ENCODE peak calls at places on chromosomes 16 and 17, in five cellular contexts. X is GDM1, Y is lung, J is memory B cell, T is neural progenitor cell. D is an unnamed sample.

GRCh38 chr16:58198022-58198683 is at the start of gene CSNK2A2:
- DNase-seq in J (peak; percentile 56), Y (peak; percentile 72), X (peak; percentile 37), T (peak; percentile 83), D (peak; percentile 31)

GRCh38 chr17:75010683-75011406 is 1.6 kb upstream of the MRPL58 start:
- DNase-seq in Y (no peak), T (no peak), X (no peak), J (no peak), D (peak; percentile 30)

GRCh38 chr17:7704601-7705268 is at the start of gene EFNB3:
- DNase-seq in T (peak; percentile 92), Y (no peak), J (no peak), X (no peak), D (peak; percentile 32)

GRCh38 chr16:84446596-84447392 is 57.7 kb downstream of the MEAK7 start:
- DNase-seq in Y (no peak), X (no peak), J (no peak), T (no peak), D (no peak)

GRCh38 chr16:4693956-4694663 is 748 bp downstream of the NUDT16L1 start:
- DNase-seq in T (peak; percentile 37), J (peak; percentile 32), Y (no peak), X (no peak), D (peak; percentile 37)

GRCh38 chr16:70724146-70725023 is 38.5 kb upstream of the MTSS2 start:
- DNase-seq in J (no peak), X (no peak), Y (no peak), T (no peak), D (no peak)

GRCh38 chr16:81165411-81166097 is 69.4 kb upstream of the GCSH start:
- DNase-seq in J (no peak), T (no peak), Y (no peak), X (no peak), D (no peak)

GRCh38 chr17:57861000-57861736 is 11.3 kb upstream of the MRPS23 start:
- DNase-seq in T (peak; percentile 41), Y (peak; percentile 72), J (no peak), X (peak; percentile 80), D (no peak)

GRCh38 chr17:12545877-12546513 is 119.7 kb upstream of the MYOCD start:
- DNase-seq in X (peak; percentile 15), T (peak; percentile 68), Y (no peak), J (peak; percentile 18), D (peak; percentile 26)

GRCh38 chr17:68491381-68491849 is 20.8 kb upstream of the PRKAR1A start:
- DNase-seq in Y (peak; percentile 73), X (peak; percentile 64), J (no peak), T (no peak), D (no peak)

GRCh38 chr17:48333034-48333491 is 97.0 kb downstream of the SKAP1 start:
- DNase-seq in J (no peak), X (no peak), T (no peak), Y (no peak), D (no peak)

GRCh38 chr16:57082664-57083063 is 9.7 kb upstream of the CPNE2 start:
- DNase-seq in T (no peak), Y (no peak), J (no peak), X (no peak), D (no peak)

GRCh38 chr17:11996722-11997146 is 541 bp downstream of the ZNF18 start:
- DNase-seq in Y (no peak), T (no peak), J (no peak), X (peak; percentile 47), D (peak; percentile 34)

GRCh38 chr17:64992325-64992802 is 64.2 kb downstream of the GNA13 start:
- DNase-seq in J (no peak), Y (no peak), T (no peak), X (no peak), D (peak; percentile 64)

GRCh38 chr17:17206149-17206912 is at the start of gene PLD6:
- DNase-seq in Y (peak; percentile 86), X (peak; percentile 64), J (peak; percentile 96), T (no peak), D (peak; percentile 23)

GRCh38 chr16:75479421-75479990 is 15.0 kb upstream of the TMEM170A start:
- DNase-seq in Y (no peak), T (no peak), X (no peak), J (no peak), D (no peak)

GRCh38 chr17:9465216-9465921 is 110.3 kb downstream of the STX8 start:
- DNase-seq in Y (no peak), J (no peak), T (no peak), X (no peak), D (peak; percentile 82)

GRCh38 chr17:14321476-14321949 is 20.6 kb downstream of the HS3ST3B1 start:
- DNase-seq in Y (no peak), T (no peak), X (no peak), J (no peak), D (peak; percentile 66)

GRCh38 chr16:69319826-69320730 is 8.9 kb downstream of the VPS4A start:
- DNase-seq in X (no peak), J (no peak), T (no peak), Y (no peak), D (no peak)

GRCh38 chr16:72990003-72990521 is 57.9 kb downstream of the ZFHX3 start:
- DNase-seq in X (no peak), Y (peak; percentile 58), T (peak; percentile 45), J (no peak), D (peak; percentile 72)

GRCh38 chr17:72602517-72603345 is 481.9 kb downstream of the SOX9 start:
- DNase-seq in T (peak; percentile 78), J (no peak), X (no peak), Y (no peak), D (peak; percentile 93)

GRCh38 chr16:1089822-1090619 is 6.0 kb downstream of the C1QTNF8 start:
- DNase-seq in J (no peak), X (no peak), Y (no peak), T (no peak), D (no peak)

GRCh38 chr16:12319464-12320030 is 343.0 kb downstream of the SNX29 start:
- DNase-seq in X (no peak), Y (no peak), J (no peak), T (no peak), D (no peak)

GRCh38 chr16:57892041-57892440 is 78.9 kb downstream of the CNGB1 start:
- DNase-seq in X (no peak), Y (no peak), J (no peak), T (no peak), D (peak; percentile 100)

GRCh38 chr17:58189436-58190146 is 2.9 kb upstream of the EPX start:
- DNase-seq in J (no peak), X (no peak), T (no peak), Y (peak; percentile 85), D (peak; percentile 84)

D was measured in astrocyte.